ENCODE peak calls at places on chromosomes 7 and 10, in ten cellular contexts. L is dorsolateral prefrontal cortex, M is right atrium auricular region, D is ovary, E is mammary epithelial cell, P is AG04450, Z is adrenal gland, U is body of pancreas, O is cardiac muscle cell, S is neural progenitor cell. G is an unnamed sample.
A peak's percentile ranks its signal among the peaks of the same experiment; 100 is the strongest.

GRCh38 chr7:80106498-80107113 is 28.0 kb upstream of the GNAI1 start:
- DNase-seq in L (no peak), M (no peak), D (no peak), E (no peak), P (no peak), Z (no peak), U (no peak), O (no peak), S (no peak), G (no peak)

GRCh38 chr10:130756651-130757050 is 554.9 kb downstream of the TCERG1L start:
- DNase-seq in L (peak; percentile 18), M (no peak), D (no peak), E (no peak), P (no peak), Z (no peak), U (no peak), O (no peak), S (no peak), G (no peak)

GRCh38 chr10:114911801-114912479 is 26.1 kb upstream of the TRUB1 start:
- DNase-seq in L (no peak), M (no peak), D (no peak), E (no peak), P (no peak), Z (no peak), U (no peak), O (no peak), S (peak; percentile 11), G (no peak)

GRCh38 chr7:157979631-157980340 is 607.8 kb downstream of the PTPRN2 start:
- DNase-seq in L (no peak), M (no peak), D (no peak), E (no peak), P (no peak), Z (no peak), U (no peak), O (no peak), S (peak; percentile 57), G (no peak)

GRCh38 chr7:70047891-70048448 is 449.7 kb downstream of the AUTS2 start:
- DNase-seq in L (no peak), M (no peak), D (no peak), E (no peak), P (no peak), Z (no peak), U (no peak), O (no peak), S (no peak), G (no peak)

GRCh38 chr10:104293781-104294321 is 24.9 kb downstream of the GSTO2 start:
- DNase-seq in L (no peak), M (no peak), D (no peak), E (no peak), P (no peak), Z (no peak), U (no peak), O (no peak), S (no peak), G (no peak)

GRCh38 chr10:4839353-4839752 is 13.3 kb downstream of the AKR1E2 start:
- DNase-seq in L (no peak), M (no peak), D (no peak), E (no peak), P (no peak), Z (no peak), U (no peak), O (no peak), S (no peak), G (no peak)

GRCh38 chr7:154581251-154581890 is 421.6 kb downstream of the PAXIP1 start:
- DNase-seq in L (no peak), M (no peak), D (no peak), E (no peak), P (no peak), Z (no peak), U (no peak), O (no peak), S (no peak), G (no peak)

GRCh38 chr7:154431045-154431444 is 378.8 kb downstream of the DPP6 start:
- DNase-seq in L (no peak), M (no peak), D (no peak), E (no peak), P (no peak), Z (no peak), U (no peak), O (no peak), S (peak; percentile 5), G (no peak)

GRCh38 chr7:45217358-45217757 is 59.8 kb downstream of the RAMP3 start:
- DNase-seq in L (no peak), M (peak; percentile 44), D (no peak), E (no peak), P (no peak), Z (no peak), U (no peak), O (peak; percentile 29), S (peak; percentile 56), G (no peak)

GRCh38 chr10:42973870-42974692 is 102.8 kb upstream of the RET start:
- DNase-seq in L (peak; percentile 23), M (peak; percentile 34), D (peak; percentile 7), E (no peak), P (no peak), Z (peak; percentile 4), U (peak; percentile 1), O (no peak), S (no peak), G (no peak)

GRCh38 chr7:30921540-30921930 is 9.9 kb downstream of the AQP1 start:
- DNase-seq in L (peak; percentile 16), M (no peak), D (no peak), E (no peak), P (no peak), Z (peak; percentile 14), U (no peak), O (no peak), S (no peak), G (no peak)

GRCh38 chr7:30918676-30919075 is 7.0 kb downstream of the AQP1 start:
- DNase-seq in L (no peak), M (no peak), D (peak; percentile 9), E (no peak), P (no peak), Z (no peak), U (peak; percentile 5), O (no peak), S (no peak), G (no peak)

GRCh38 chr7:30921951-30922401 is 10.3 kb downstream of the AQP1 start:
- DNase-seq in L (peak; percentile 16), M (peak; percentile 50), D (peak; percentile 24), E (no peak), P (no peak), Z (peak; percentile 15), U (peak; percentile 7), O (no peak), S (no peak), G (no peak)

GRCh38 chr7:30920584-30921539 is 9.2 kb downstream of the AQP1 start:
- DNase-seq in L (peak; percentile 32), M (peak; percentile 63), D (peak; percentile 28), E (no peak), P (no peak), Z (no peak), U (peak; percentile 14), O (peak; percentile 79), S (no peak), G (peak; percentile 41)

GRCh38 chr7:30920021-30920583 is 8.4 kb downstream of the AQP1 start:
- DNase-seq in L (peak; percentile 20), M (no peak), D (peak; percentile 14), E (no peak), P (no peak), Z (no peak), U (peak; percentile 8), O (no peak), S (no peak), G (no peak)
- H3K4me3 ChIP-seq in L (no peak overlapping the region), M (no peak overlapping the region), D (no peak overlapping the region), E (no peak overlapping the region), P (no peak overlapping the region), Z (no peak overlapping the region), U (no peak overlapping the region), O (no peak overlapping the region), S (no peak overlapping the region), G (no peak overlapping the region)

GRCh38 chr7:30852360-30852709 is 59.3 kb upstream of the AQP1 start:
- DNase-seq in L (no peak), M (no peak), D (no peak), E (no peak), P (no peak), Z (no peak), U (no peak), O (no peak), S (peak; percentile 35), G (no peak)

GRCh38 chr7:30850426-30850825 is 61.2 kb upstream of the AQP1 start:
- DNase-seq in L (no peak), M (no peak), D (no peak), E (no peak), P (no peak), Z (no peak), U (no peak), O (no peak), S (no peak), G (no peak)

GRCh38 chr7:30851651-30852359 is 59.8 kb upstream of the AQP1 start:
- DNase-seq in L (no peak), M (no peak), D (no peak), E (no peak), P (no peak), Z (no peak), U (no peak), O (no peak), S (no peak), G (no peak)

GRCh38 chr7:30853576-30853975 is 58.1 kb upstream of the AQP1 start:
- DNase-seq in L (no peak), M (no peak), D (no peak), E (no peak), P (no peak), Z (no peak), U (no peak), O (no peak), S (no peak), G (no peak)

GRCh38 chr7:30852744-30853288 is 58.8 kb upstream of the AQP1 start:
- DNase-seq in L (no peak), M (no peak), D (no peak), E (no peak), P (no peak), Z (no peak), U (no peak), O (no peak), S (no peak), G (no peak)
- H3K27ac ChIP-seq in L (no peak overlapping the region), M (peak overlapping the region; percentile 7), D (no peak overlapping the region), E (no peak overlapping the region), P (no peak overlapping the region), Z (peak overlapping the region; percentile 63), U (no peak overlapping the region), O (no peak overlapping the region), S (no peak overlapping the region), G (no peak overlapping the region)

DNA sequence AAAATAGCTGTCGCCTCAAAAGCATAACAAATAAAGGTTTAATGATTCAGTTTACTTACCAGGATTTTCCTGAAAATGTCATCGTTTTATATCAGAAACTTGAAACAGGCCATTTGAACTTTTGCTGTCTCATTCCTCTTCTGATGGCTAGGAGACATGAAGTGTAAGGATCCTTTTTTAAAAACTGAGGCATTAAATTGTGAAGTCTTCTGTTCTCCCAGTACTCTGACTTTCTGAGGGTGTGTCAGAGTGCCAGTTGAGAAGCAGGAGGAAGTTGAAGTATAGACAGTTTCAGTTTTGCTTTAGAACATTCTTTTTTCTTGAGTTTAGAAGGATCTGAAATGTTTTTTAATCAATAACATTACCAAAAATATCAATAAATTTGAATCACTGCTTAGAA is at the start of gene SAMD9L:
- DNase-seq in L (no peak), M (no peak), D (no peak), E (no peak), P (no peak), Z (no peak), U (no peak), O (no peak), S (no peak), G (no peak)
- TF ChIP-seq CTCF in L (no peak), M (no peak), D (no peak), E (no peak), P (no peak), Z (no peak), U (no peak), O (no peak), S (no peak), G (no peak)

GRCh38 chr10:73591578-73591902 is 398 bp upstream of the USP54 start:
- DNase-seq in L (no peak), M (no peak), D (no peak), E (no peak), P (no peak), Z (no peak), U (no peak), O (peak; percentile 21), S (peak; percentile 66), G (no peak)
- H3K4me3 ChIP-seq in L (peak overlapping the region; percentile 58), M (no peak overlapping the region), D (no peak overlapping the region), E (no peak overlapping the region), P (no peak overlapping the region), Z (no peak overlapping the region), U (no peak overlapping the region), O (no peak overlapping the region), S (peak overlapping the region; percentile 34), G (no peak overlapping the region)

G was measured in brain microvascular endothelial cell.